ENCODE peak calls at places on chromosomes 11 and 22, in ten cellular contexts. One of them, this sample, is unnamed.

GRCh38 chr11:128522943-128523518 is 64.3 kb downstream of the ETS1 start:
- DNase-seq in activated naive CD4-positive, alpha-beta T cell treated with anti-CD3 and anti-CD28 coated beads, Interleukin-2, amount 10 ng/mL, durations not matched to agents 7 days and 5 days: peak
- DNase-seq in RWPE1: no peak
- DNase-seq in PC-9: no peak
- DNase-seq in skeletal muscle cell: no peak
- DNase-seq in hepatic stellate cell: no peak
- DNase-seq in mesothelial cell of epicardium: no peak
- DNase-seq in tibial nerve: no peak
- DNase-seq in endothelial cell of umbilical vein: no peak
- DNase-seq in iris pigment epithelial cell: no peak
- DNase-seq in this sample: no peak

GRCh38 chr11:106424111-106424510 is 346.6 kb downstream of the AASDHPPT start:
- DNase-seq in activated naive CD4-positive, alpha-beta T cell treated with anti-CD3 and anti-CD28 coated beads, Interleukin-2, amount 10 ng/mL, durations not matched to agents 7 days and 5 days: no peak
- DNase-seq in RWPE1: peak
- DNase-seq in PC-9: peak
- DNase-seq in skeletal muscle cell: peak
- DNase-seq in hepatic stellate cell: peak
- DNase-seq in mesothelial cell of epicardium: no peak
- DNase-seq in tibial nerve: no peak
- DNase-seq in endothelial cell of umbilical vein: no peak
- DNase-seq in iris pigment epithelial cell: peak
- DNase-seq in this sample: peak

GRCh38 chr11:1925373-1926155 is 6.1 kb downstream of the TNNT3 start:
- DNase-seq in activated naive CD4-positive, alpha-beta T cell treated with anti-CD3 and anti-CD28 coated beads, Interleukin-2, amount 10 ng/mL, durations not matched to agents 7 days and 5 days: no peak
- DNase-seq in RWPE1: no peak
- DNase-seq in PC-9: no peak
- DNase-seq in skeletal muscle cell: no peak
- DNase-seq in hepatic stellate cell: no peak
- DNase-seq in mesothelial cell of epicardium: no peak
- DNase-seq in tibial nerve: no peak
- DNase-seq in endothelial cell of umbilical vein: no peak
- DNase-seq in iris pigment epithelial cell: no peak
- DNase-seq in this sample: no peak

GRCh38 chr22:35648066-35649025 is at the start of gene APOL6:
- DNase-seq in activated naive CD4-positive, alpha-beta T cell treated with anti-CD3 and anti-CD28 coated beads, Interleukin-2, amount 10 ng/mL, durations not matched to agents 7 days and 5 days: peak
- DNase-seq in RWPE1: peak
- DNase-seq in PC-9: peak
- DNase-seq in skeletal muscle cell: peak
- DNase-seq in hepatic stellate cell: peak
- DNase-seq in mesothelial cell of epicardium: no peak
- DNase-seq in tibial nerve: no peak
- DNase-seq in endothelial cell of umbilical vein: peak
- DNase-seq in iris pigment epithelial cell: peak
- DNase-seq in this sample: no peak

GRCh38 chr22:29270475-29271271 is 2.6 kb downstream of the EWSR1 start:
- DNase-seq in activated naive CD4-positive, alpha-beta T cell treated with anti-CD3 and anti-CD28 coated beads, Interleukin-2, amount 10 ng/mL, durations not matched to agents 7 days and 5 days: no peak
- DNase-seq in RWPE1: no peak
- DNase-seq in PC-9: peak
- DNase-seq in skeletal muscle cell: no peak
- DNase-seq in hepatic stellate cell: no peak
- DNase-seq in mesothelial cell of epicardium: no peak
- DNase-seq in tibial nerve: no peak
- DNase-seq in endothelial cell of umbilical vein: peak
- DNase-seq in iris pigment epithelial cell: peak
- DNase-seq in this sample: no peak

GRCh38 chr22:19109198-19110063 is 12.8 kb downstream of the DGCR2 start:
- DNase-seq in activated naive CD4-positive, alpha-beta T cell treated with anti-CD3 and anti-CD28 coated beads, Interleukin-2, amount 10 ng/mL, durations not matched to agents 7 days and 5 days: peak
- DNase-seq in RWPE1: peak
- DNase-seq in PC-9: peak
- DNase-seq in skeletal muscle cell: peak
- DNase-seq in hepatic stellate cell: no peak
- DNase-seq in mesothelial cell of epicardium: no peak
- DNase-seq in tibial nerve: no peak
- DNase-seq in endothelial cell of umbilical vein: peak
- DNase-seq in iris pigment epithelial cell: peak
- DNase-seq in this sample: no peak

GRCh38 chr22:42937164-42937854 is 77.6 kb downstream of the PACSIN2 start:
- DNase-seq in activated naive CD4-positive, alpha-beta T cell treated with anti-CD3 and anti-CD28 coated beads, Interleukin-2, amount 10 ng/mL, durations not matched to agents 7 days and 5 days: peak
- DNase-seq in RWPE1: peak
- DNase-seq in PC-9: peak
- DNase-seq in skeletal muscle cell: peak
- DNase-seq in hepatic stellate cell: peak
- DNase-seq in mesothelial cell of epicardium: no peak
- DNase-seq in tibial nerve: no peak
- DNase-seq in endothelial cell of umbilical vein: no peak
- DNase-seq in iris pigment epithelial cell: peak
- DNase-seq in this sample: no peak

GRCh38 chr11:117986981-117987495 is 844 bp downstream of the IL10RA start:
- DNase-seq in activated naive CD4-positive, alpha-beta T cell treated with anti-CD3 and anti-CD28 coated beads, Interleukin-2, amount 10 ng/mL, durations not matched to agents 7 days and 5 days: peak
- DNase-seq in RWPE1: no peak
- DNase-seq in PC-9: no peak
- DNase-seq in skeletal muscle cell: no peak
- DNase-seq in hepatic stellate cell: no peak
- DNase-seq in mesothelial cell of epicardium: no peak
- DNase-seq in tibial nerve: no peak
- DNase-seq in endothelial cell of umbilical vein: no peak
- DNase-seq in iris pigment epithelial cell: peak
- DNase-seq in this sample: no peak

GRCh38 chr22:37354271-37355069 is 72.2 kb downstream of the CYTH4 start:
- DNase-seq in activated naive CD4-positive, alpha-beta T cell treated with anti-CD3 and anti-CD28 coated beads, Interleukin-2, amount 10 ng/mL, durations not matched to agents 7 days and 5 days: no peak
- DNase-seq in RWPE1: no peak
- DNase-seq in PC-9: peak
- DNase-seq in skeletal muscle cell: no peak
- DNase-seq in hepatic stellate cell: no peak
- DNase-seq in mesothelial cell of epicardium: no peak
- DNase-seq in tibial nerve: no peak
- DNase-seq in endothelial cell of umbilical vein: no peak
- DNase-seq in iris pigment epithelial cell: no peak
- DNase-seq in this sample: no peak

GRCh38 chr11:18727499-18728236 is 1.7 kb upstream of the IGSF22 start:
- DNase-seq in activated naive CD4-positive, alpha-beta T cell treated with anti-CD3 and anti-CD28 coated beads, Interleukin-2, amount 10 ng/mL, durations not matched to agents 7 days and 5 days: peak
- DNase-seq in RWPE1: peak
- DNase-seq in PC-9: no peak
- DNase-seq in skeletal muscle cell: no peak
- DNase-seq in hepatic stellate cell: peak
- DNase-seq in mesothelial cell of epicardium: peak
- DNase-seq in tibial nerve: no peak
- DNase-seq in endothelial cell of umbilical vein: peak
- DNase-seq in iris pigment epithelial cell: no peak
- DNase-seq in this sample: no peak

GRCh38 chr11:46693597-46694012 is 6.8 kb downstream of the ARHGAP1 start:
- DNase-seq in activated naive CD4-positive, alpha-beta T cell treated with anti-CD3 and anti-CD28 coated beads, Interleukin-2, amount 10 ng/mL, durations not matched to agents 7 days and 5 days: no peak
- DNase-seq in RWPE1: no peak
- DNase-seq in PC-9: no peak
- DNase-seq in skeletal muscle cell: no peak
- DNase-seq in hepatic stellate cell: peak
- DNase-seq in mesothelial cell of epicardium: no peak
- DNase-seq in tibial nerve: no peak
- DNase-seq in endothelial cell of umbilical vein: no peak
- DNase-seq in iris pigment epithelial cell: peak
- DNase-seq in this sample: no peak

GRCh38 chr11:74418509-74418895 is 20.3 kb upstream of the PGM2L1 start:
- DNase-seq in activated naive CD4-positive, alpha-beta T cell treated with anti-CD3 and anti-CD28 coated beads, Interleukin-2, amount 10 ng/mL, durations not matched to agents 7 days and 5 days: no peak
- DNase-seq in RWPE1: peak
- DNase-seq in PC-9: peak
- DNase-seq in skeletal muscle cell: peak
- DNase-seq in hepatic stellate cell: peak
- DNase-seq in mesothelial cell of epicardium: no peak
- DNase-seq in tibial nerve: no peak
- DNase-seq in endothelial cell of umbilical vein: peak
- DNase-seq in iris pigment epithelial cell: peak
- DNase-seq in this sample: no peak

GRCh38 chr11:64305691-64306562 is 603 bp downstream of the ESRRA start:
- DNase-seq in activated naive CD4-positive, alpha-beta T cell treated with anti-CD3 and anti-CD28 coated beads, Interleukin-2, amount 10 ng/mL, durations not matched to agents 7 days and 5 days: peak
- DNase-seq in RWPE1: no peak
- DNase-seq in PC-9: peak
- DNase-seq in skeletal muscle cell: no peak
- DNase-seq in hepatic stellate cell: no peak
- DNase-seq in mesothelial cell of epicardium: peak
- DNase-seq in tibial nerve: no peak
- DNase-seq in endothelial cell of umbilical vein: peak
- DNase-seq in iris pigment epithelial cell: no peak
- DNase-seq in this sample: no peak

GRCh38 chr22:33000342-33001280 is 57.6 kb downstream of the SYN3 start:
- DNase-seq in activated naive CD4-positive, alpha-beta T cell treated with anti-CD3 and anti-CD28 coated beads, Interleukin-2, amount 10 ng/mL, durations not matched to agents 7 days and 5 days: peak
- DNase-seq in RWPE1: peak
- DNase-seq in PC-9: no peak
- DNase-seq in skeletal muscle cell: no peak
- DNase-seq in hepatic stellate cell: peak
- DNase-seq in mesothelial cell of epicardium: peak
- DNase-seq in tibial nerve: peak
- DNase-seq in endothelial cell of umbilical vein: peak
- DNase-seq in iris pigment epithelial cell: peak
- DNase-seq in this sample: no peak

GRCh38 chr11:43920598-43921419 is 21.6 kb upstream of the C11orf96 start:
- DNase-seq in activated naive CD4-positive, alpha-beta T cell treated with anti-CD3 and anti-CD28 coated beads, Interleukin-2, amount 10 ng/mL, durations not matched to agents 7 days and 5 days: no peak
- DNase-seq in RWPE1: peak
- DNase-seq in PC-9: peak
- DNase-seq in skeletal muscle cell: peak
- DNase-seq in hepatic stellate cell: peak
- DNase-seq in mesothelial cell of epicardium: no peak
- DNase-seq in tibial nerve: peak
- DNase-seq in endothelial cell of umbilical vein: peak
- DNase-seq in iris pigment epithelial cell: peak
- DNase-seq in this sample: peak

GRCh38 chr11:20162824-20163777 is 2.8 kb upstream of the DBX1 start:
- DNase-seq in activated naive CD4-positive, alpha-beta T cell treated with anti-CD3 and anti-CD28 coated beads, Interleukin-2, amount 10 ng/mL, durations not matched to agents 7 days and 5 days: no peak
- DNase-seq in RWPE1: no peak
- DNase-seq in PC-9: no peak
- DNase-seq in skeletal muscle cell: no peak
- DNase-seq in hepatic stellate cell: no peak
- DNase-seq in mesothelial cell of epicardium: peak
- DNase-seq in tibial nerve: no peak
- DNase-seq in endothelial cell of umbilical vein: peak
- DNase-seq in iris pigment epithelial cell: peak
- DNase-seq in this sample: no peak

GRCh38 chr11:66068923-66069714 is 953 bp upstream of the PACS1 start:
- DNase-seq in activated naive CD4-positive, alpha-beta T cell treated with anti-CD3 and anti-CD28 coated beads, Interleukin-2, amount 10 ng/mL, durations not matched to agents 7 days and 5 days: peak
- DNase-seq in RWPE1: no peak
- DNase-seq in PC-9: no peak
- DNase-seq in skeletal muscle cell: peak
- DNase-seq in hepatic stellate cell: peak
- DNase-seq in mesothelial cell of epicardium: peak
- DNase-seq in tibial nerve: no peak
- DNase-seq in endothelial cell of umbilical vein: peak
- DNase-seq in iris pigment epithelial cell: peak
- DNase-seq in this sample: no peak

GRCh38 chr11:76212086-76213035 is 6.1 kb upstream of the WNT11 start:
- DNase-seq in activated naive CD4-positive, alpha-beta T cell treated with anti-CD3 and anti-CD28 coated beads, Interleukin-2, amount 10 ng/mL, durations not matched to agents 7 days and 5 days: no peak
- DNase-seq in RWPE1: no peak
- DNase-seq in PC-9: no peak
- DNase-seq in skeletal muscle cell: no peak
- DNase-seq in hepatic stellate cell: no peak
- DNase-seq in mesothelial cell of epicardium: no peak
- DNase-seq in tibial nerve: no peak
- DNase-seq in endothelial cell of umbilical vein: no peak
- DNase-seq in iris pigment epithelial cell: no peak
- DNase-seq in this sample: no peak

GRCh38 chr22:19791894-19792293 is 31.3 kb downstream of the TBX1 start:
- DNase-seq in activated naive CD4-positive, alpha-beta T cell treated with anti-CD3 and anti-CD28 coated beads, Interleukin-2, amount 10 ng/mL, durations not matched to agents 7 days and 5 days: no peak
- DNase-seq in RWPE1: no peak
- DNase-seq in PC-9: no peak
- DNase-seq in skeletal muscle cell: no peak
- DNase-seq in hepatic stellate cell: no peak
- DNase-seq in mesothelial cell of epicardium: no peak
- DNase-seq in tibial nerve: no peak
- DNase-seq in endothelial cell of umbilical vein: no peak
- DNase-seq in iris pigment epithelial cell: no peak
- DNase-seq in this sample: no peak

GRCh38 chr11:122807731-122808485 is 30.4 kb upstream of the CRTAM start:
- DNase-seq in activated naive CD4-positive, alpha-beta T cell treated with anti-CD3 and anti-CD28 coated beads, Interleukin-2, amount 10 ng/mL, durations not matched to agents 7 days and 5 days: no peak
- DNase-seq in RWPE1: no peak
- DNase-seq in PC-9: no peak
- DNase-seq in skeletal muscle cell: no peak
- DNase-seq in hepatic stellate cell: no peak
- DNase-seq in mesothelial cell of epicardium: no peak
- DNase-seq in tibial nerve: no peak
- DNase-seq in endothelial cell of umbilical vein: no peak
- DNase-seq in iris pigment epithelial cell: peak
- DNase-seq in this sample: no peak

GRCh38 chr11:47186076-47186936 is at the start of gene PACSIN3:
- DNase-seq in activated naive CD4-positive, alpha-beta T cell treated with anti-CD3 and anti-CD28 coated beads, Interleukin-2, amount 10 ng/mL, durations not matched to agents 7 days and 5 days: peak
- DNase-seq in RWPE1: peak
- DNase-seq in PC-9: no peak
- DNase-seq in skeletal muscle cell: no peak
- DNase-seq in hepatic stellate cell: peak
- DNase-seq in mesothelial cell of epicardium: peak
- DNase-seq in tibial nerve: no peak
- DNase-seq in endothelial cell of umbilical vein: peak
- DNase-seq in iris pigment epithelial cell: peak
- DNase-seq in this sample: no peak